ENCODE peak calls at places on chromosome 15, in seven cellular contexts. D, C, Y, I, U, V and S are unnamed samples.

GRCh38 chr15:94119923-94120775 is 111.2 kb upstream of the MCTP2 start:
- DNase-seq in D (peak), C (peak), Y (peak), I (no peak), U (peak), V (peak), S (no peak)

GRCh38 chr15:66882251-66883020 is 180.4 kb downstream of the SMAD6 start:
- DNase-seq in D (no peak), C (no peak), Y (no peak), I (no peak), U (no peak), V (no peak), S (no peak)

GRCh38 chr15:52180196-52180835 is 10.9 kb downstream of the GNB5 start:
- DNase-seq in D (no peak), C (no peak), Y (peak), I (no peak), U (peak), V (peak), S (no peak)

GRCh38 chr15:92421980-92422379 is 28.3 kb downstream of the ST8SIA2 start:
- DNase-seq in D (no peak), C (no peak), Y (no peak), I (no peak), U (no peak), V (no peak), S (no peak)

GRCh38 chr15:95291878-95292472 is 1038.5 kb upstream of the NR2F2 start:
- DNase-seq in D (no peak), C (no peak), Y (peak), I (no peak), U (peak), V (no peak), S (no peak)

GRCh38 chr15:62752687-62753517 is 289.6 kb upstream of the TPM1 start:
- DNase-seq in D (no peak), C (no peak), Y (no peak), I (no peak), U (no peak), V (no peak), S (no peak)

GRCh38 chr15:63981596-63982320 is 64.5 kb downstream of the DAPK2 start:
- DNase-seq in D (no peak), C (no peak), Y (no peak), I (no peak), U (no peak), V (no peak), S (no peak)

GRCh38 chr15:58019503-58020376 is 45.8 kb downstream of the ALDH1A2 start:
- DNase-seq in D (no peak), C (no peak), Y (no peak), I (no peak), U (no peak), V (no peak), S (no peak)

GRCh38 chr15:35301088-35301487 is 216.0 kb upstream of the NANOGP8 start:
- DNase-seq in D (no peak), C (no peak), Y (no peak), I (no peak), U (no peak), V (no peak), S (no peak)

GRCh38 chr15:96361309-96362000 is 31.0 kb downstream of the NR2F2 start:
- DNase-seq in D (no peak), C (no peak), Y (peak), I (peak), U (no peak), V (no peak), S (no peak)

GRCh38 chr15:65215496-65215895 is 4.2 kb upstream of the CILP start:
- DNase-seq in D (no peak), C (no peak), Y (no peak), I (no peak), U (no peak), V (no peak), S (no peak)

GRCh38 chr15:47570044-47570443 is 147.3 kb upstream of the SEMA6D start:
- DNase-seq in D (no peak), C (no peak), Y (no peak), I (no peak), U (no peak), V (no peak), S (no peak)

GRCh38 chr15:39364721-39365120 is 216.2 kb upstream of the THBS1 start:
- DNase-seq in D (no peak), C (no peak), Y (no peak), I (no peak), U (no peak), V (no peak), S (no peak)

GRCh38 chr15:33086500-33087141 is 107.9 kb downstream of the FMN1 start:
- DNase-seq in D (no peak), C (no peak), Y (peak), I (no peak), U (peak), V (no peak), S (no peak)

GRCh38 chr15:78301813-78302212 is 2.4 kb upstream of the SKIC8 start:
- DNase-seq in D (peak), C (no peak), Y (no peak), I (no peak), U (no peak), V (no peak), S (peak)

GRCh38 chr15:58260911-58261267 is 122.7 kb downstream of the AQP9 start:
- DNase-seq in D (no peak), C (no peak), Y (no peak), I (no peak), U (no peak), V (no peak), S (no peak)